ENCODE peak calls at places on chromosomes 16 and 17, in seven cellular contexts. P is thoracic aorta, R is HCT116, C is K562, Q is Peyer's patch, J is small intestine, U is heart left ventricle. B is an unnamed sample.

GRCh38 chr16:68992521-68992920 is 112.9 kb upstream of the HAS3 start:
- DNase-seq in P (no peak), R (peak), C (no peak), Q (no peak), J (no peak), U (no peak), B (no peak)

GRCh38 chr16:66364117-66364958 is 2.2 kb upstream of the CDH5 start:
- DNase-seq in P (no peak), R (no peak), C (no peak), Q (no peak), J (no peak), U (peak), B (no peak)

GRCh38 chr16:49499018-49499785 is 125.6 kb downstream of the C16orf78 start:
- DNase-seq in P (no peak), R (no peak), C (no peak), Q (peak), J (no peak), U (no peak), B (no peak)

GRCh38 chr17:1498869-1499268 is 6.4 kb upstream of the MYO1C start:
- DNase-seq in P (no peak), R (no peak), C (no peak), Q (no peak), J (no peak), U (no peak), B (no peak)

GRCh38 chr17:2087597-2088211 is 32.8 kb downstream of the HIC1 start:
- DNase-seq in P (no peak), R (no peak), C (peak), Q (peak), J (no peak), U (peak), B (no peak)

GRCh38 chr16:85689285-85689949 is 663 bp upstream of the GINS2 start:
- DNase-seq in P (no peak), R (no peak), C (no peak), Q (no peak), J (no peak), U (no peak), B (no peak)

GRCh38 chr17:34781571-34782108 is 179.6 kb downstream of the CCT6B start:
- DNase-seq in P (no peak), R (no peak), C (no peak), Q (no peak), J (no peak), U (no peak), B (no peak)

GRCh38 chr16:10752843-10753523 is 9.3 kb downstream of the NUBP1 start:
- DNase-seq in P (no peak), R (no peak), C (no peak), Q (peak), J (no peak), U (peak), B (peak)

GRCh38 chr17:80308672-80309517 is 48.2 kb downstream of the RNF213 start:
- DNase-seq in P (no peak), R (no peak), C (no peak), Q (peak), J (peak), U (no peak), B (no peak)

GRCh38 chr16:85227262-85227923 is 115.1 kb upstream of the CIBAR2 start:
- DNase-seq in P (no peak), R (no peak), C (no peak), Q (no peak), J (no peak), U (no peak), B (no peak)

GRCh38 chr16:84690088-84690819 is 9.5 kb upstream of the USP10 start:
- DNase-seq in P (no peak), R (no peak), C (no peak), Q (no peak), J (no peak), U (no peak), B (no peak)

GRCh38 chr16:17520567-17520966 is 49.8 kb upstream of the XYLT1 start:
- DNase-seq in P (no peak), R (no peak), C (no peak), Q (no peak), J (no peak), U (no peak), B (no peak)

GRCh38 chr16:69402448-69402847 is 16.6 kb upstream of the TERF2 start:
- DNase-seq in P (no peak), R (no peak), C (no peak), Q (no peak), J (no peak), U (no peak), B (no peak)

GRCh38 chr16:88591577-88592021 is 21.4 kb downstream of the ZC3H18 start:
- DNase-seq in P (no peak), R (no peak), C (no peak), Q (peak), J (no peak), U (peak), B (peak)

GRCh38 chr17:47276868-47277267 is 23.2 kb downstream of the ITGB3 start:
- DNase-seq in P (no peak), R (no peak), C (no peak), Q (peak), J (peak), U (peak), B (peak)

DNA sequence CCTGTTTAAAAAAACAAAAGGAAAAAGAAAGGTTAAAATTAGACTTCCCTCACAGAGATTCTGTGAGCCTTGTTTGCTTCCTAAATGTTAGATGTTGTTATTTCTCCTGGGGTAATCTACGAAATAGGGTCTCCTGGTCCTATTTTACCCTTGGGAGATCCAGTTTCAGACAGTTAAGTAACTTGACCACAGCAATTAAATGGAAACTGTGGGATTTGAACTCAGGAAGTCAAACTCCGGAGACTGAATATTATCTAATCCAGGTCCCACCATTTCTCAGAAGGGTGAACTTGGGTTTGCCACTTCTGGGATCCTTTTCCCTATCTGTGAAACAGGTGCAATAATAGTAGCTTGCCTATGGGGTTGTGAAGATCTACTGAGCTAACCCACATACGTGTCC is 6.4 kb upstream of the TMC5 start:
- DNase-seq in P (no peak), R (no peak), C (no peak), Q (no peak), J (no peak), U (no peak), B (no peak)
- H3K4me3 ChIP-seq in P (peak), R (peak), C (no peak), Q (peak), J (peak), U (no peak), B (no peak)

GRCh38 chr17:12089809-12090384 is 69.2 kb downstream of the MAP2K4 start:
- DNase-seq in P (no peak), R (no peak), C (peak), Q (no peak), J (no peak), U (no peak), B (no peak)
- H3K27ac ChIP-seq in P (no peak), R (no peak), C (peak), Q (no peak), J (no peak), U (no peak), B (no peak)

GRCh38 chr16:81478294-81478693 is 33.7 kb downstream of the CMIP start:
- DNase-seq in P (no peak), R (no peak), C (no peak), Q (no peak), J (no peak), U (no peak), B (no peak)
- H3K4me3 ChIP-seq in P (no peak), R (no peak), C (no peak), Q (no peak), J (no peak), U (no peak), B (no peak)

DNA sequence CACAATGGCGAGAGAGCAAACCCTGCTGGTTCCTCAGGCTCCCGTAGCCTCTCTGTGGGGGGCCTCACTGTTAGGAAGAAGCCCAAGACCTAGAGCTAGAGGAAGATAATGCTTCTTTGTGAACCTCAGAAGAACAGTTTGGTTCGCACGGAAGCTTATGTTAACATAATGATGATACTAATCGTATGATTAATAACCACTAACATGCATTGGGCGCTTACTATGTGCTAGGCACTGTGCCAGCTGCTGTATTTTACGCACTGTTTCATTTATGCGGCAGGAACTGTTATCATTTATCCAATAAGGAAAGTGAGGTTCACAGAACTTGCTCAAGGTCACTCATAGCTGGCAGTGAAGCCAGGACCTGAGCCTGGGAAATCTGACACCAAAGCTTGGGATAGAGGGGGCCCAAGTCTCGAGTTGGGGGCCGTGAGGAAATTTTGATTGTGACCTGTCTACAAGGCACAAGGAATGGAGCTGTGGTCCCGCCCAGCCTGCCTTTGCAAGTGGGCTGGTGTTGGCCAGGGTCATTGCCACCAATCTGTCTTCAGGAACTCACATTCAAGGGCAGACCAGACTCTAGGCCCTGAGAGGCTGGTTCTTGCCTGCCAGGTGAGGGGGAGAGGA is 6.8 kb downstream of the PRCD start:
- DNase-seq in P (no peak), R (no peak), C (no peak), Q (no peak), J (peak), U (no peak), B (no peak)
- H3K27ac ChIP-seq in P (no peak), R (no peak), C (no peak), Q (no peak), J (no peak), U (peak), B (no peak)

GRCh38 chr17:61783120-61783519 is 80.2 kb downstream of the BRIP1 start:
- DNase-seq in P (no peak), R (no peak), C (no peak), Q (no peak), J (no peak), U (no peak), B (no peak)
- H3K4me3 ChIP-seq in P (no peak), R (no peak), C (no peak), Q (no peak), J (no peak), U (no peak), B (no peak)

GRCh38 chr17:81898885-81899284 is 3.2 kb upstream of the NPB start:
- DNase-seq in P (no peak), R (no peak), C (no peak), Q (no peak), J (no peak), U (no peak), B (no peak)
- H3K27ac ChIP-seq in P (no peak), R (peak), C (peak), Q (no peak), J (no peak), U (no peak), B (no peak)